ENCODE peak calls at places on chromosomes 4 and X, in nine cellular contexts. R is GM13977, N is memory B cell, D is AG04450, V is NCI-H1930, I is heart right ventricle, C is SK-N-DZ, A is NCI-H510A, L is heart left ventricle. K is an unnamed sample.

GRCh38 chr4:74555843-74556242 is 110.9 kb downstream of the AREG start:
- DNase-seq in I (no peak), A (no peak), D (no peak), R (no peak), V (no peak), C (no peak), L (no peak), N (no peak), K (no peak)

GRCh38 chr4:82753725-82754410 is 44.7 kb downstream of the SCD5 start:
- DNase-seq in L (peak), D (no peak), C (no peak), V (no peak), R (no peak), A (no peak), N (no peak), I (peak), K (peak)

GRCh38 chr4:163484906-163485305 is 9.6 kb upstream of the TMA16 start:
- DNase-seq in I (peak), V (no peak), R (peak), L (no peak), C (peak), N (peak), A (no peak), D (peak), K (peak)

GRCh38 chrX:99795495-99795894 is 614.6 kb downstream of the PCDH19 start:
- DNase-seq in L (no peak), A (no peak), C (no peak), R (no peak), V (no peak), D (no peak), I (no peak), N (no peak), K (peak)

GRCh38 chrX:122076241-122076640 is 1028.8 kb downstream of the GLUD2 start:
- DNase-seq in A (no peak), I (no peak), D (no peak), V (no peak), C (no peak), R (no peak), L (no peak), N (no peak), K (no peak)

GRCh38 chr4:110005461-110006056 is 92.9 kb downstream of the EGF start:
- DNase-seq in V (no peak), D (peak), N (no peak), C (peak), I (no peak), L (no peak), A (no peak), R (peak), K (peak)

GRCh38 chrX:24426340-24426913 is 38.7 kb upstream of the PDK3 start:
- DNase-seq in R (no peak), C (peak), L (no peak), I (no peak), N (no peak), A (no peak), D (no peak), V (no peak), K (peak)

GRCh38 chr4:40335508-40335860 is 351 bp downstream of the CHRNA9 start:
- DNase-seq in C (no peak), A (no peak), I (no peak), L (no peak), D (no peak), N (no peak), V (no peak), R (no peak), K (no peak)

GRCh38 chrX:8868070-8868795 is 67.0 kb upstream of the FAM9A start:
- DNase-seq in L (no peak), V (no peak), C (no peak), N (no peak), R (no peak), D (peak), I (no peak), A (no peak), K (no peak)

GRCh38 chr4:141447761-141448160 is 188.6 kb upstream of the IL15 start:
- DNase-seq in A (no peak), D (no peak), V (no peak), L (no peak), R (no peak), I (no peak), N (no peak), C (no peak), K (no peak)

GRCh38 chr4:66187175-66187720 is 517.0 kb upstream of the EPHA5 start:
- DNase-seq in D (no peak), V (no peak), C (no peak), I (no peak), A (no peak), N (no peak), L (no peak), R (no peak), K (no peak)

GRCh38 chr4:818106-818921 is 7.6 kb downstream of the CPLX1 start:
- DNase-seq in L (no peak), N (no peak), V (no peak), A (no peak), D (no peak), C (no peak), I (no peak), R (no peak), K (no peak)

GRCh38 chr4:108335081-108335480 is 166.3 kb upstream of the LEF1 start:
- DNase-seq in V (no peak), I (no peak), A (no peak), D (no peak), L (no peak), C (no peak), R (no peak), N (no peak), K (no peak)

GRCh38 chr4:75561789-75562188 is 5.9 kb downstream of the ODAPH start:
- DNase-seq in V (no peak), L (no peak), C (no peak), D (no peak), A (no peak), I (no peak), N (no peak), R (no peak), K (no peak)

GRCh38 chr4:136156947-136157346 is 1375.3 kb downstream of the PCDH18 start:
- DNase-seq in C (no peak), D (no peak), V (no peak), I (no peak), L (no peak), N (no peak), R (no peak), A (no peak), K (no peak)

GRCh38 chr4:125315571-125316390 is 1.0 kb downstream of the FAT4 start:
- DNase-seq in A (no peak), I (peak), V (peak), C (peak), R (peak), D (no peak), L (peak), N (no peak), K (peak)

GRCh38 chr4:42398448-42399355 is 1.4 kb downstream of the SHISA3 start:
- DNase-seq in D (no peak), R (peak), A (no peak), C (no peak), L (no peak), N (no peak), I (no peak), V (no peak), K (peak)

GRCh38 chrX:155592331-155592730 is 20.4 kb downstream of the TMLHE start:
- DNase-seq in R (no peak), N (no peak), C (no peak), L (no peak), D (no peak), A (no peak), I (no peak), V (no peak), K (no peak)

GRCh38 chrX:114841051-114841450 is 176.4 kb downstream of the IL13RA2 start:
- DNase-seq in N (no peak), D (no peak), R (no peak), L (no peak), C (no peak), I (no peak), V (no peak), A (no peak), K (no peak)

GRCh38 chr4:8290701-8290970 is 21.1 kb downstream of the HTRA3 start:
- DNase-seq in I (no peak), A (no peak), R (no peak), N (no peak), L (peak), D (no peak), V (no peak), C (no peak), K (no peak)

GRCh38 chr4:60683953-60684352 is 516.2 kb upstream of the ADGRL3 start:
- DNase-seq in V (no peak), A (no peak), L (no peak), C (no peak), D (peak), N (no peak), R (no peak), I (no peak), K (no peak)

GRCh38 chr4:25569726-25570125 is 85.9 kb upstream of the SLC34A2 start:
- DNase-seq in C (no peak), V (no peak), R (no peak), D (no peak), A (no peak), I (no peak), L (no peak), N (no peak), K (no peak)